ENCODE peak calls at places on chromosomes 5 and 9, in nine cellular contexts. F is AG08396, V is GM04503, S is HCEC 1CT, U is dorsolateral prefrontal cortex, N is NCI-H774, W is mucosa of gallbladder, B is heart left ventricle, T is nucleus accumbens. K is an unnamed sample.

GRCh38 chr5:137989419-137989818 is 43.5 kb downstream of the FAM13B start:
- DNase-seq in F (no peak), V (no peak), S (no peak), U (no peak), N (no peak), W (no peak), B (no peak), T (no peak), K (no peak)

GRCh38 chr5:39015743-39016586 is 58.2 kb downstream of the RICTOR start:
- DNase-seq in F (peak; percentile 32), V (peak; percentile 73), S (peak; percentile 94), U (no peak), N (no peak), W (no peak), B (no peak), T (no peak), K (no peak)

GRCh38 chr9:6855860-6856259 is 98.1 kb downstream of the KDM4C start:
- DNase-seq in F (no peak), V (no peak), S (no peak), U (no peak), N (no peak), W (no peak), B (no peak), T (no peak), K (no peak)

GRCh38 chr5:55601209-55601618 is 66.5 kb upstream of the PLPP1 start:
- DNase-seq in F (peak; percentile 62), V (peak; percentile 97), S (peak; percentile 85), U (peak; percentile 79), N (peak; percentile 23), W (peak; percentile 77), B (peak; percentile 83), T (peak; percentile 53), K (no peak)

GRCh38 chr5:127386557-127386956 is 96.0 kb downstream of the MEGF10 start:
- DNase-seq in F (peak; percentile 12), V (no peak), S (peak; percentile 39), U (no peak), N (no peak), W (no peak), B (no peak), T (no peak), K (no peak)

GRCh38 chr5:93249651-93250289 is 331.2 kb downstream of the NR2F1-AS1 start:
- DNase-seq in F (peak; percentile 35), V (no peak), S (no peak), U (no peak), N (no peak), W (no peak), B (no peak), T (no peak), K (no peak)

GRCh38 chr9:109224751-109225150 is 57.7 kb upstream of the FRRS1L start:
- DNase-seq in F (no peak), V (no peak), S (no peak), U (no peak), N (no peak), W (no peak), B (no peak), T (no peak), K (no peak)

GRCh38 chr9:109968332-109968657 is 188.3 kb downstream of the PALM2AKAP2 start:
- DNase-seq in F (no peak), V (no peak), S (no peak), U (no peak), N (no peak), W (no peak), B (no peak), T (no peak), K (no peak)

GRCh38 chr9:2336055-2336454 is 285.5 kb upstream of the VLDLR start:
- DNase-seq in F (no peak), V (no peak), S (no peak), U (no peak), N (peak; percentile 46), W (no peak), B (no peak), T (no peak), K (no peak)

GRCh38 chr5:61991426-61991825 is 314.6 kb upstream of the KIF2A start:
- DNase-seq in F (no peak), V (no peak), S (no peak), U (no peak), N (no peak), W (no peak), B (no peak), T (no peak), K (no peak)

GRCh38 chr5:125484272-125485002 is 738.0 kb upstream of the ZNF608 start:
- DNase-seq in F (peak; percentile 65), V (peak; percentile 71), S (peak; percentile 91), U (peak; percentile 94), N (peak; percentile 67), W (peak; percentile 55), B (peak; percentile 64), T (peak; percentile 74), K (peak; percentile 37)

GRCh38 chr5:157651011-157651611 is 1.1 kb downstream of the SOX30 start:
- DNase-seq in F (no peak), V (no peak), S (no peak), U (no peak), N (no peak), W (no peak), B (no peak), T (no peak), K (no peak)

GRCh38 chr5:119367502-119368237 is 11.9 kb downstream of the TNFAIP8 start:
- DNase-seq in F (no peak), V (no peak), S (peak; percentile 43), U (no peak), N (no peak), W (no peak), B (no peak), T (no peak), K (no peak)

GRCh38 chr9:13576101-13576500 is 296.6 kb upstream of the MPDZ start:
- DNase-seq in F (no peak), V (no peak), S (no peak), U (no peak), N (no peak), W (no peak), B (no peak), T (no peak), K (no peak)

GRCh38 chr5:116154931-116155330 is 70.1 kb downstream of the COMMD10 start:
- DNase-seq in F (no peak), V (no peak), S (no peak), U (no peak), N (no peak), W (no peak), B (no peak), T (no peak), K (no peak)

GRCh38 chr5:94057655-94058054 is 316.3 kb upstream of the POU5F2 start:
- DNase-seq in F (no peak), V (no peak), S (no peak), U (no peak), N (no peak), W (no peak), B (no peak), T (no peak), K (no peak)

GRCh38 chr5:50325237-50325832 is 115.8 kb downstream of the EMB start:
- DNase-seq in F (no peak), V (no peak), S (peak; percentile 27), U (no peak), N (no peak), W (no peak), B (no peak), T (no peak), K (no peak)

GRCh38 chr5:5221731-5222130 is 81.6 kb downstream of the ADAMTS16 start:
- DNase-seq in F (no peak), V (peak; percentile 16), S (no peak), U (no peak), N (no peak), W (no peak), B (no peak), T (no peak), K (no peak)

GRCh38 chr5:118937393-118938061 is 50.8 kb downstream of the DTWD2 start:
- DNase-seq in F (no peak), V (no peak), S (no peak), U (no peak), N (no peak), W (no peak), B (no peak), T (no peak), K (no peak)

K was measured in substantia nigra.